ENCODE peak calls at places on chromosomes 5 and 9, in eight cellular contexts. I is CD8-positive, alpha-beta T cell; H is amygdala; J is stimulated activated naive CD8-positive, alpha-beta T cell treated with anti-CD3 and anti-CD28 coated beads, Interleukin-15, amount 100 ng/mL, for 72 hours; G is EL; M is germinal center; X is central memory CD8-positive, alpha-beta T cell; Z is ecto neural progenitor cell. E is an unnamed sample.

GRCh38 chr5:14036514-14036913 is 92.0 kb upstream of the DNAH5 start:
- DNase-seq in I (no peak), J (no peak), X (no peak), Z (no peak), H (no peak), G (peak), M (no peak), E (no peak)

GRCh38 chr5:96823900-96824351 is 16.2 kb upstream of the ERAP1 start:
- DNase-seq in G (peak), Z (no peak), I (no peak), J (no peak), H (no peak), M (no peak), X (no peak), E (no peak)

GRCh38 chr9:36110434-36110833 is 26.1 kb upstream of the GLIPR2 start:
- DNase-seq in G (no peak), H (no peak), Z (no peak), M (no peak), I (no peak), X (no peak), J (no peak), E (no peak)

GRCh38 chr9:129576546-129577543 is 44.1 kb downstream of the C9orf50 start:
- DNase-seq in G (peak), H (no peak), J (no peak), I (no peak), M (no peak), Z (no peak), X (no peak), E (no peak)

GRCh38 chr5:40834849-40835787 is at the start of gene RPL37:
- DNase-seq in M (peak), J (peak), G (peak), H (peak), Z (peak), X (peak), I (peak), E (peak)

GRCh38 chr9:17380126-17380861 is 198.6 kb upstream of the SH3GL2 start:
- DNase-seq in I (no peak), J (no peak), H (no peak), Z (no peak), X (no peak), G (no peak), M (no peak), E (no peak)

GRCh38 chr5:103262422-103262871 is 3.9 kb downstream of the MACIR start:
- DNase-seq in G (peak), H (no peak), I (no peak), X (no peak), M (no peak), J (no peak), Z (no peak), E (no peak)

GRCh38 chr5:5235685-5236084 is 95.6 kb downstream of the ADAMTS16 start:
- DNase-seq in X (no peak), G (no peak), M (no peak), H (no peak), J (no peak), I (no peak), Z (no peak), E (no peak)

GRCh38 chr5:151200913-151201445 is 22.9 kb downstream of the CCDC69 start:
- DNase-seq in X (no peak), H (no peak), J (peak), I (peak), M (no peak), G (no peak), Z (peak), E (no peak)

GRCh38 chr5:42756630-42757601 is at the start of gene CCDC152:
- DNase-seq in X (peak), G (peak), J (peak), M (peak), I (peak), Z (peak), H (no peak), E (peak)

GRCh38 chr5:31990296-31990695 is 183.8 kb downstream of the GOLPH3 start:
- DNase-seq in J (no peak), H (no peak), X (no peak), I (no peak), G (no peak), M (no peak), Z (no peak), E (no peak)

GRCh38 chr5:177472460-177473441 is 683 bp downstream of the DBN1 start:
- DNase-seq in X (no peak), I (peak), M (peak), Z (peak), J (peak), G (peak), H (no peak), E (peak)

GRCh38 chr9:72596451-72597180 is 75.2 kb downstream of the TMC1 start:
- DNase-seq in Z (no peak), H (no peak), I (no peak), J (no peak), G (no peak), X (no peak), M (no peak), E (peak)

GRCh38 chr5:163565492-163565891 is 60.1 kb downstream of the MAT2B start:
- DNase-seq in M (no peak), J (no peak), X (no peak), G (no peak), Z (peak), I (no peak), H (no peak), E (peak)

GRCh38 chr9:123011878-123012528 is 21.5 kb upstream of the GPR21 start:
- DNase-seq in Z (no peak), M (no peak), H (no peak), X (no peak), I (no peak), G (no peak), J (no peak), E (no peak)

GRCh38 chr5:103473725-103474124 is 88.9 kb downstream of the NUDT12 start:
- DNase-seq in G (no peak), J (no peak), M (no peak), H (no peak), I (no peak), Z (no peak), X (no peak), E (no peak)

GRCh38 chr5:52786937-52787599 is 648 bp upstream of the ITGA1 start:
- DNase-seq in Z (no peak), I (peak), X (no peak), J (no peak), H (no peak), G (no peak), M (no peak), E (peak)

GRCh38 chr5:69285448-69286116 is 47.0 kb downstream of the CCDC125 start:
- DNase-seq in X (no peak), J (no peak), I (no peak), M (no peak), Z (no peak), G (no peak), H (no peak), E (no peak)

GRCh38 chr5:13943691-13944090 is 797 bp downstream of the DNAH5 start:
- DNase-seq in I (no peak), M (no peak), Z (no peak), X (no peak), H (no peak), J (no peak), G (no peak), E (no peak)

GRCh38 chr5:151097081-151097480 is 16.2 kb upstream of the TNIP1 start:
- DNase-seq in X (no peak), G (no peak), J (no peak), I (no peak), M (no peak), Z (no peak), H (no peak), E (no peak)

GRCh38 chr9:35385042-35385441 is 104.9 kb upstream of the RUSC2 start:
- DNase-seq in J (no peak), Z (no peak), H (no peak), I (no peak), X (no peak), M (no peak), G (peak), E (no peak)

GRCh38 chr9:99211746-99212145 is 10.0 kb downstream of the ALG2 start:
- DNase-seq in H (no peak), Z (no peak), J (no peak), G (no peak), M (no peak), I (no peak), X (no peak), E (no peak)

GRCh38 chr5:43105369-43106289 is 15.1 kb upstream of the ZNF131 start:
- DNase-seq in J (peak), H (peak), X (peak), M (peak), I (peak), G (peak), Z (peak), E (peak)

GRCh38 chr5:53035868-53036381 is 46.8 kb downstream of the ITGA2 start:
- DNase-seq in Z (no peak), G (peak), H (no peak), M (peak), X (no peak), I (no peak), J (no peak), E (no peak)

GRCh38 chr5:76542887-76543690 is 80.1 kb downstream of the F2RL2 start:
- DNase-seq in X (peak), J (peak), Z (no peak), H (no peak), I (peak), G (no peak), M (no peak), E (peak)

GRCh38 chr5:69331528-69332445 is 814 bp downstream of the CCDC125 start:
- DNase-seq in H (no peak), G (no peak), M (peak), X (no peak), Z (no peak), J (no peak), I (no peak), E (no peak)

GRCh38 chr5:37721447-37721871 is 118.4 kb downstream of the GDNF start:
- DNase-seq in G (no peak), Z (no peak), M (no peak), I (no peak), X (no peak), H (no peak), J (peak), E (no peak)

E was measured in CD4-positive, alpha-beta memory T cell.